ENCODE peak calls at places on chromosomes 12 and 14, in seven cellular contexts. One of them, this sample, is unnamed.

GRCh38 chr12:48764521-48764920 is 24.4 kb downstream of the ADCY6 start:
- DNase-seq in GM23248: no peak
- DNase-seq in small intestine: peak; percentile 48
- DNase-seq in tibial nerve: no peak
- DNase-seq in esophagus squamous epithelium: no peak
- DNase-seq in hepatocyte: no peak
- DNase-seq in kidney: no peak
- DNase-seq in this sample: no peak

GRCh38 chr14:98198385-98198784 is 1073.6 kb downstream of the BCL11B start:
- DNase-seq in GM23248: no peak
- DNase-seq in small intestine: peak; percentile 59
- DNase-seq in tibial nerve: no peak
- DNase-seq in esophagus squamous epithelium: no peak
- DNase-seq in hepatocyte: no peak
- DNase-seq in kidney: no peak
- DNase-seq in this sample: no peak

GRCh38 chr12:26117321-26117720 is 7.5 kb downstream of the BHLHE41 start:
- DNase-seq in GM23248: no peak
- DNase-seq in small intestine: no peak
- DNase-seq in tibial nerve: no peak
- DNase-seq in esophagus squamous epithelium: no peak
- DNase-seq in hepatocyte: no peak
- DNase-seq in kidney: no peak
- DNase-seq in this sample: no peak

GRCh38 chr12:130183585-130184370 is 21.5 kb downstream of the FZD10 start:
- DNase-seq in GM23248: no peak
- DNase-seq in small intestine: no peak
- DNase-seq in tibial nerve: no peak
- DNase-seq in esophagus squamous epithelium: no peak
- DNase-seq in hepatocyte: no peak
- DNase-seq in kidney: no peak
- DNase-seq in this sample: no peak

GRCh38 chr14:100771121-100771800 is 44.6 kb downstream of the DLK1 start:
- DNase-seq in GM23248: no peak
- DNase-seq in small intestine: no peak
- DNase-seq in tibial nerve: no peak
- DNase-seq in esophagus squamous epithelium: no peak
- DNase-seq in hepatocyte: peak; percentile 61
- DNase-seq in kidney: no peak
- DNase-seq in this sample: no peak

GRCh38 chr12:131407221-131408035 is 303.5 kb upstream of the SFSWAP start:
- DNase-seq in GM23248: no peak
- DNase-seq in small intestine: no peak
- DNase-seq in tibial nerve: no peak
- DNase-seq in esophagus squamous epithelium: no peak
- DNase-seq in hepatocyte: no peak
- DNase-seq in kidney: no peak
- DNase-seq in this sample: no peak

GRCh38 chr12:12474931-12475485 is 87.7 kb downstream of the DUSP16 start:
- DNase-seq in GM23248: peak; percentile 14
- DNase-seq in small intestine: peak; percentile 47
- DNase-seq in tibial nerve: no peak
- DNase-seq in esophagus squamous epithelium: no peak
- DNase-seq in hepatocyte: no peak
- DNase-seq in kidney: no peak
- DNase-seq in this sample: no peak

GRCh38 chr12:12451063-12451462 is 94.2 kb downstream of the BORCS5 start:
- DNase-seq in GM23248: no peak
- DNase-seq in small intestine: peak; percentile 55
- DNase-seq in tibial nerve: no peak
- DNase-seq in esophagus squamous epithelium: no peak
- DNase-seq in hepatocyte: no peak
- DNase-seq in kidney: no peak
- DNase-seq in this sample: no peak

GRCh38 chr14:65333926-65334687 is 78.4 kb upstream of the FUT8 start:
- DNase-seq in GM23248: peak; percentile 83
- DNase-seq in small intestine: no peak
- DNase-seq in tibial nerve: peak; percentile 68
- DNase-seq in esophagus squamous epithelium: no peak
- DNase-seq in hepatocyte: peak; percentile 62
- DNase-seq in kidney: no peak
- DNase-seq in this sample: peak; percentile 18

GRCh38 chr14:73503648-73504047 is 12.9 kb downstream of the RIOX1 start:
- DNase-seq in GM23248: peak; percentile 59
- DNase-seq in small intestine: no peak
- DNase-seq in tibial nerve: no peak
- DNase-seq in esophagus squamous epithelium: no peak
- DNase-seq in hepatocyte: no peak
- DNase-seq in kidney: no peak
- DNase-seq in this sample: no peak

GRCh38 chr14:58637391-58638230 is at the start of gene DACT1:
- DNase-seq in GM23248: peak; percentile 86
- DNase-seq in small intestine: peak; percentile 25
- DNase-seq in tibial nerve: no peak
- DNase-seq in esophagus squamous epithelium: no peak
- DNase-seq in hepatocyte: peak; percentile 92
- DNase-seq in kidney: peak; percentile 95
- DNase-seq in this sample: peak; percentile 79

GRCh38 chr12:89353823-89354629 is 1.7 kb upstream of the DUSP6 start:
- DNase-seq in GM23248: peak; percentile 86
- DNase-seq in small intestine: peak; percentile 87
- DNase-seq in tibial nerve: peak; percentile 39
- DNase-seq in esophagus squamous epithelium: peak; percentile 23
- DNase-seq in hepatocyte: peak; percentile 84
- DNase-seq in kidney: peak; percentile 95
- DNase-seq in this sample: peak; percentile 62

GRCh38 chr14:74213907-74214803 is 25.1 kb upstream of the VSX2 start:
- DNase-seq in GM23248: no peak
- DNase-seq in small intestine: no peak
- DNase-seq in tibial nerve: no peak
- DNase-seq in esophagus squamous epithelium: no peak
- DNase-seq in hepatocyte: no peak
- DNase-seq in kidney: no peak
- DNase-seq in this sample: no peak

GRCh38 chr14:72024043-72024407 is 91.8 kb downstream of the RGS6 start:
- DNase-seq in GM23248: peak; percentile 35
- DNase-seq in small intestine: peak; percentile 13
- DNase-seq in tibial nerve: no peak
- DNase-seq in esophagus squamous epithelium: no peak
- DNase-seq in hepatocyte: peak; percentile 65
- DNase-seq in kidney: no peak
- DNase-seq in this sample: no peak

GRCh38 chr12:57590892-57591566 is at the start of gene PIP4K2C:
- DNase-seq in GM23248: peak; percentile 78
- DNase-seq in small intestine: peak; percentile 90
- DNase-seq in tibial nerve: peak; percentile 65
- DNase-seq in esophagus squamous epithelium: no peak
- DNase-seq in hepatocyte: peak; percentile 95
- DNase-seq in kidney: peak; percentile 94
- DNase-seq in this sample: peak; percentile 72

GRCh38 chr14:44438936-44439335 is 68.1 kb downstream of the FSCB start:
- DNase-seq in GM23248: no peak
- DNase-seq in small intestine: peak; percentile 14
- DNase-seq in tibial nerve: no peak
- DNase-seq in esophagus squamous epithelium: no peak
- DNase-seq in hepatocyte: no peak
- DNase-seq in kidney: no peak
- DNase-seq in this sample: no peak

GRCh38 chr12:47349770-47350408 is 270.1 kb upstream of the AMIGO2 start:
- DNase-seq in GM23248: peak; percentile 59
- DNase-seq in small intestine: no peak
- DNase-seq in tibial nerve: no peak
- DNase-seq in esophagus squamous epithelium: no peak
- DNase-seq in hepatocyte: no peak
- DNase-seq in kidney: no peak
- DNase-seq in this sample: no peak

GRCh38 chr12:69097619-69098368 is 141.6 kb upstream of the CPSF6 start:
- DNase-seq in GM23248: peak; percentile 72
- DNase-seq in small intestine: no peak
- DNase-seq in tibial nerve: no peak
- DNase-seq in esophagus squamous epithelium: no peak
- DNase-seq in hepatocyte: no peak
- DNase-seq in kidney: no peak
- DNase-seq in this sample: no peak

GRCh38 chr12:114679942-114680341 is 4.0 kb downstream of the TBX3 start:
- DNase-seq in GM23248: peak; percentile 47
- DNase-seq in small intestine: no peak
- DNase-seq in tibial nerve: no peak
- DNase-seq in esophagus squamous epithelium: no peak
- DNase-seq in hepatocyte: no peak
- DNase-seq in kidney: peak; percentile 26
- DNase-seq in this sample: no peak
- H3K4me3 ChIP-seq in GM23248: peak overlapping the region; percentile 98
- H3K4me3 ChIP-seq in small intestine: no peak overlapping the region
- H3K4me3 ChIP-seq in tibial nerve: peak overlapping the region; percentile 9
- H3K4me3 ChIP-seq in esophagus squamous epithelium: peak overlapping the region; percentile 70
- H3K4me3 ChIP-seq in hepatocyte: peak overlapping the region; percentile 90
- H3K4me3 ChIP-seq in kidney: peak overlapping the region; percentile 62
- H3K4me3 ChIP-seq in this sample: peak overlapping the region; percentile 93

DNA sequence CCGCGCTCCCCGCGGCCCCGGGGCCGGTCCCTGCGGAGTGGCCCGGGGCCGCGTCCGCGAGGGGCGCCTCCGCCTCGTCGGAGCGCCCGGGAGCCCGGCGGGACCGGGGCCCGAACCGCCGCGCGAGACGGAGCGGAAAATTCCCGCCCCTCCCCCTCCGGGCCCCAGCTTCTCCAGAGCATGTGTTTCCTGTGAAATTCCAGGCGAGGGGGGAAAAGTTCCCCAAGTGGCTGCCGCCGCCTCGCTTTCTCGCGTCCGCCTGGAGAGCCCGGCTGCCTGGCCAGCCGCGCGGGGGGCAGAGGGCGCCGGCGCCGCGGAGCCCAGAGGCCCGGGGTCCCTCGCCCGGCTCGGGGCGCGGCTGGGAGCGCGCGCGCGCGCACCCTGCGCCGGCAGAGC is 886 bp downstream of the CACNA1C start:
- DNase-seq in GM23248: peak; percentile 69
- DNase-seq in small intestine: no peak
- DNase-seq in tibial nerve: no peak
- DNase-seq in esophagus squamous epithelium: no peak
- DNase-seq in hepatocyte: peak; percentile 68
- DNase-seq in kidney: no peak
- DNase-seq in this sample: peak; percentile 65
- H3K4me3 ChIP-seq in GM23248: peak overlapping the region; percentile 86
- H3K4me3 ChIP-seq in small intestine: peak overlapping the region; percentile 34
- H3K4me3 ChIP-seq in tibial nerve: peak overlapping the region; percentile 41
- H3K4me3 ChIP-seq in esophagus squamous epithelium: peak overlapping the region; percentile 74
- H3K4me3 ChIP-seq in hepatocyte: peak overlapping the region; percentile 72
- H3K4me3 ChIP-seq in kidney: no peak overlapping the region
- H3K4me3 ChIP-seq in this sample: peak overlapping the region; percentile 69

GRCh38 chr14:22976620-22977433 is 5.5 kb downstream of the AJUBA start:
- DNase-seq in GM23248: peak; percentile 25
- DNase-seq in small intestine: peak; percentile 78
- DNase-seq in tibial nerve: no peak
- DNase-seq in esophagus squamous epithelium: no peak
- DNase-seq in hepatocyte: peak; percentile 80
- DNase-seq in kidney: no peak
- DNase-seq in this sample: no peak
- H3K4me3 ChIP-seq in GM23248: peak overlapping the region; percentile 75
- H3K4me3 ChIP-seq in small intestine: no peak overlapping the region
- H3K4me3 ChIP-seq in tibial nerve: no peak overlapping the region
- H3K4me3 ChIP-seq in esophagus squamous epithelium: no peak overlapping the region
- H3K4me3 ChIP-seq in hepatocyte: no peak overlapping the region
- H3K4me3 ChIP-seq in kidney: no peak overlapping the region
- H3K4me3 ChIP-seq in this sample: no peak overlapping the region

DNA sequence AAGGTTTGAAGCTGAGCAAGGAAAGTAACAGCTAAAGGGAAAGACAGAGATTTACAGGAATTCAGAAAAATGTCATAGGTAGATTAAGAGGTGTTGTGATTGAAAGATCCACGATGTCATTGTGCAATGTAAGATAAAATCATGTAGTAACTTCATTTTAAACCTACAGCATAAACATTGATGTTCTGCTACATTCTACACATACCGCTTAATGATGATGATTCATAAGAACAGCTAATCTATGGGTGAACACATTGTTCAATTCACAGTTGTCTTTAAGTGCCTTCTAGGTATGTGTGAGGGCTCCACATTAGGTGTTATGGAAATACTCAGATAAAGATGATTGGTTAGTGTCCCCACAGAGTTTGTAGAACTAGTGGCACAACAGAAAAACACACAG is 170.9 kb downstream of the GRIP1 start:
- DNase-seq in GM23248: no peak
- DNase-seq in small intestine: no peak
- DNase-seq in tibial nerve: no peak
- DNase-seq in esophagus squamous epithelium: no peak
- DNase-seq in hepatocyte: no peak
- DNase-seq in kidney: no peak
- DNase-seq in this sample: no peak
- H3K4me3 ChIP-seq in GM23248: no peak overlapping the region
- H3K4me3 ChIP-seq in small intestine: no peak overlapping the region
- H3K4me3 ChIP-seq in tibial nerve: no peak overlapping the region
- H3K4me3 ChIP-seq in esophagus squamous epithelium: no peak overlapping the region
- H3K4me3 ChIP-seq in hepatocyte: no peak overlapping the region
- H3K4me3 ChIP-seq in kidney: no peak overlapping the region
- H3K4me3 ChIP-seq in this sample: no peak overlapping the region

DNA sequence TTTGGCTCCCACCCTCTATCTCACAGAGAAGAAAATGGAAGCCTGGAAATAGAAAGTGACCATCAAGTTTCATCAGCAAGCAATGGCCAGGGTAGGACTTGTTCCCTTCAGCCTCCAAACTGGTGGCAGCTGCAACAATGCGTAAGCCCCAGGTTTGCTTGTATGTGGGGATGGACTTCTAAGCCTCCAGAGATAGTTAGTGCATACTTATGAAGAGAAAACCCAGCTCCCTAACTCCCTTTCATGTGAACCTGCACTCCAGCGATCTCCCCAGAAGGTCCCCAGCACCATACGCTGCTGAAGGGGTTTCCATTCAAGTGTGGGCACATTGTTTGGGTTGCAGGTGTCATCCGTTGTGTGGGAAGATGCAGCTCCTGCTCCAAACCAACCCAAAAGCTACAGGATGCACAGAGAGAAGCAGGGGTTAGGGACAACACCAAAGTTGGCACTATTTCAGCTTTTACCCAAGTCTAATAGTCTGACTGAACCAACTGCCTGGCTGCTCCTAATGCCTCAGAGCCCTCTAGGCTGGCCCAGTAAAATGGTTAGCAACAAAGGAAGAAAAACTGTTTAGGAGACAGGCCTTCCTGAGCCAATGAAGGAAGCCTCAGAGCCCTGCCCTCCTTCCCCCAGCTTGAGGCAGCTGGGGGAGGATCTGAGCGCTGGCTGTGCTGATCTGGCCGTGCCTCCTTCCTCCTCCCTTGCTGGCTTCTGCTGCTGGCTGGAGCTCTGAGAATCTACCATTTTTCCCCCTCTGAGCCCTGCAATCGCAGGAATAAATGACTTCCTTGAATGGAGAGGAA is 12.3 kb downstream of the ZFP36L1 start:
- DNase-seq in GM23248: peak; percentile 82
- DNase-seq in small intestine: peak; percentile 82
- DNase-seq in tibial nerve: no peak
- DNase-seq in esophagus squamous epithelium: no peak
- DNase-seq in hepatocyte: peak; percentile 74
- DNase-seq in kidney: peak; percentile 88
- DNase-seq in this sample: peak; percentile 88
- H3K4me3 ChIP-seq in GM23248: peak overlapping the region; percentile 43
- H3K4me3 ChIP-seq in small intestine: no peak overlapping the region
- H3K4me3 ChIP-seq in tibial nerve: no peak overlapping the region
- H3K4me3 ChIP-seq in esophagus squamous epithelium: peak overlapping the region; percentile 1
- H3K4me3 ChIP-seq in hepatocyte: no peak overlapping the region
- H3K4me3 ChIP-seq in kidney: no peak overlapping the region
- H3K4me3 ChIP-seq in this sample: no peak overlapping the region

This sample was measured in uterus.